ENCODE peak calls at places on chromosomes 13 and 19, in nine cellular contexts. W is activated CD4-positive, CD25-positive, alpha-beta regulatory T cell; C is Ammon's horn; J is stimulated activated CD4-positive, alpha-beta T cell treated with anti-CD3 and anti-CD28 coated beads, Interleukin-4, amount 100 ng/mL, for 1 hour; Q is activated CD4-positive, alpha-beta T cell treated with anti-CD3 and anti-CD28 coated beads, Interleukin-2, amount 50 U/mL, for 24 hours; K is NCI-H446; H is Right ventricle myocardium inferior; S is OCI-LY7; R is activated CD8-positive, alpha-beta memory T cell treated with anti-CD3 and anti-CD28 coated beads for 1 hour. L is an unnamed sample.

GRCh38 chr13:43094901-43095300 is 71.5 kb downstream of the DNAJC15 start:
- DNase-seq in R (no peak), C (no peak), H (no peak), W (no peak), Q (no peak), S (no peak), J (no peak), K (no peak), L (no peak)

GRCh38 chr13:24627864-24628418 is 52.3 kb upstream of the ATP12A start:
- DNase-seq in R (no peak), S (no peak), H (no peak), K (no peak), Q (no peak), W (no peak), J (no peak), C (no peak), L (no peak)

GRCh38 chr13:112242777-112243176 is 133.4 kb upstream of the SPACA7 start:
- DNase-seq in R (no peak), S (no peak), W (no peak), H (no peak), C (no peak), K (no peak), Q (no peak), J (no peak), L (no peak)

GRCh38 chr19:9178901-9179300 is at the start of gene OR7D2:
- DNase-seq in S (no peak), J (no peak), Q (no peak), R (no peak), C (no peak), K (no peak), H (no peak), W (no peak), L (no peak)

GRCh38 chr19:44653977-44654784 is 10.5 kb downstream of the PVR start:
- DNase-seq in H (peak), R (peak), Q (peak), S (peak), J (peak), C (peak), W (peak), K (no peak), L (no peak)

GRCh38 chr19:485583-486236 is 10.6 kb upstream of the MADCAM1 start:
- DNase-seq in R (no peak), S (no peak), K (no peak), H (no peak), Q (no peak), C (peak), J (no peak), W (no peak), L (peak)

GRCh38 chr13:99154064-99154463 is 46.6 kb upstream of the UBAC2 start:
- DNase-seq in R (no peak), S (no peak), J (no peak), C (no peak), W (no peak), K (no peak), Q (no peak), H (no peak), L (no peak)

GRCh38 chr13:24502567-24503375 is 9.8 kb downstream of the PARP4 start:
- DNase-seq in J (no peak), K (peak), H (no peak), W (no peak), Q (no peak), S (no peak), R (no peak), C (no peak), L (no peak)

GRCh38 chr13:94660695-94661324 is 51.5 kb downstream of the SOX21 start:
- DNase-seq in H (no peak), S (peak), J (no peak), R (no peak), Q (no peak), K (no peak), C (peak), W (no peak), L (no peak)

GRCh38 chr13:86591862-86592261 is 792.6 kb upstream of the SLITRK6 start:
- DNase-seq in C (no peak), W (no peak), K (no peak), Q (no peak), R (no peak), S (no peak), J (no peak), H (no peak), L (no peak)

GRCh38 chr19:16445238-16446107 is 26.3 kb downstream of the EPS15L1 start:
- DNase-seq in S (peak), C (no peak), R (no peak), Q (no peak), K (no peak), H (no peak), W (no peak), J (no peak), L (no peak)

GRCh38 chr13:35990196-35990595 is 141.0 kb downstream of the DCLK1 start:
- DNase-seq in C (no peak), K (no peak), H (no peak), J (no peak), W (no peak), Q (no peak), S (no peak), R (no peak), L (no peak)

GRCh38 chr13:99087954-99088491 is 110.2 kb upstream of the DOCK9 start:
- DNase-seq in Q (no peak), J (peak), H (no peak), C (peak), W (no peak), R (no peak), K (no peak), S (peak), L (peak)

GRCh38 chr19:50392759-50393158 is 8.6 kb downstream of the POLD1 start:
- DNase-seq in K (no peak), S (no peak), J (no peak), R (no peak), H (no peak), C (no peak), Q (no peak), W (no peak), L (no peak)

GRCh38 chr19:42468273-42468796 is 25.6 kb upstream of the CXCL17 start:
- DNase-seq in C (no peak), J (no peak), S (no peak), R (no peak), H (no peak), K (peak), W (no peak), Q (no peak), L (peak)

GRCh38 chr13:98972627-98973026 is 5.2 kb downstream of the DOCK9 start:
- DNase-seq in S (no peak), H (no peak), W (no peak), K (no peak), J (no peak), C (no peak), Q (no peak), R (no peak), L (no peak)

GRCh38 chr13:39296193-39296592 is 257.9 kb downstream of the NHLRC3 start:
- DNase-seq in H (no peak), W (no peak), Q (no peak), J (no peak), R (no peak), S (no peak), C (no peak), K (no peak), L (no peak)

GRCh38 chr19:19866599-19867248 is 1.0 kb downstream of the ZNF253 start:
- DNase-seq in J (peak), W (peak), C (peak), H (no peak), R (peak), S (peak), K (no peak), Q (peak), L (peak)

GRCh38 chr19:39342647-39343305 is 555 bp downstream of the SAMD4B start:
- DNase-seq in W (no peak), C (no peak), R (no peak), Q (no peak), K (no peak), S (no peak), J (no peak), H (no peak), L (no peak)

GRCh38 chr13:98445340-98446233 is 131.3 kb downstream of the STK24 start:
- DNase-seq in W (peak), Q (peak), K (peak), S (peak), C (peak), H (no peak), R (peak), J (peak), L (no peak)

GRCh38 chr13:24280722-24281121 is 28.7 kb upstream of the C1QTNF9 start:
- DNase-seq in K (no peak), J (no peak), R (no peak), W (no peak), C (peak), S (no peak), H (no peak), Q (no peak), L (no peak)

GRCh38 chr19:35533822-35534521 is 716 bp downstream of the GAPDHS start:
- DNase-seq in R (no peak), S (no peak), W (no peak), H (no peak), C (no peak), K (no peak), J (peak), Q (no peak), L (no peak)

GRCh38 chr13:57739089-57739488 is 107.5 kb downstream of the PCDH17 start:
- DNase-seq in W (no peak), R (no peak), K (peak), H (no peak), Q (no peak), J (no peak), S (no peak), C (no peak), L (no peak)

GRCh38 chr19:4014541-4015491 is 7.3 kb downstream of the PIAS4 start:
- DNase-seq in H (no peak), W (no peak), C (no peak), Q (no peak), R (no peak), K (no peak), S (peak), J (peak), L (no peak)

GRCh38 chr19:42229855-42230331 is 9.8 kb downstream of the ZNF526 start:
- DNase-seq in J (no peak), S (no peak), H (no peak), W (no peak), K (no peak), C (no peak), Q (no peak), R (no peak), L (no peak)

GRCh38 chr13:38417727-38418126 is 68.1 kb downstream of the UFM1 start:
- DNase-seq in J (no peak), W (no peak), K (peak), H (no peak), C (no peak), Q (no peak), S (peak), R (no peak), L (no peak)

GRCh38 chr19:32720216-32720935 is 809 bp downstream of the TDRD12 start:
- DNase-seq in R (no peak), W (no peak), H (no peak), J (no peak), C (no peak), Q (no peak), K (no peak), S (no peak), L (no peak)

GRCh38 chr13:31223215-31223614 is 23.4 kb downstream of the B3GLCT start:
- DNase-seq in H (no peak), W (no peak), C (no peak), J (no peak), Q (no peak), R (no peak), K (no peak), S (no peak), L (no peak)

GRCh38 chr13:98483636-98484288 is 93.1 kb downstream of the STK24 start:
- DNase-seq in R (no peak), Q (no peak), W (no peak), H (no peak), C (no peak), S (no peak), K (no peak), J (no peak), L (peak)

GRCh38 chr19:54133312-54133956 is 4.1 kb upstream of the CNOT3 start:
- DNase-seq in K (peak), W (no peak), J (no peak), C (peak), S (no peak), Q (no peak), R (no peak), H (no peak), L (no peak)